ENCODE peak calls at places on chromosomes 3 and 15, in ten cellular contexts. One of them, this sample, is unnamed.

GRCh38 chr3:32371466-32372212 is 20.0 kb upstream of the CMTM7 start:
- DNase-seq in CD8-positive, alpha-beta memory T cell: no peak
- DNase-seq in thoracic aorta: no peak
- DNase-seq in hippocampal formation: no peak
- DNase-seq in esophagus muscularis mucosa: no peak
- DNase-seq in mesothelial cell of epicardium: no peak
- DNase-seq in HAP-1: no peak
- DNase-seq in memory B cell: no peak
- DNase-seq in uterus: no peak
- DNase-seq in activated T-helper 1 cell treated with anti-CD3 and anti-CD28 coated beads, Interleukin-12 subunit alpha, Interleukin-12 subunit beta, Interleukin-2, Interleukin-4 antibody, amounts not matched to agents 30 ng/mL and 10 ng/mL and 1 ng/mL, durations not matched to agents 14 hours and 24 hours and 36 hours: no peak
- DNase-seq in this sample: no peak

GRCh38 chr15:70561885-70562284 is 201.5 kb downstream of the UACA start:
- DNase-seq in activated T-helper 1 cell treated with anti-CD3 and anti-CD28 coated beads, Interleukin-12 subunit alpha, Interleukin-12 subunit beta, Interleukin-2, Interleukin-4 antibody, amounts not matched to agents 30 ng/mL and 10 ng/mL and 1 ng/mL, durations not matched to agents 14 hours and 24 hours and 36 hours: no peak
- DNase-seq in HAP-1: peak
- DNase-seq in uterus: no peak
- DNase-seq in memory B cell: no peak
- DNase-seq in hippocampal formation: no peak
- DNase-seq in CD8-positive, alpha-beta memory T cell: no peak
- DNase-seq in mesothelial cell of epicardium: peak
- DNase-seq in thoracic aorta: no peak
- DNase-seq in esophagus muscularis mucosa: no peak
- DNase-seq in this sample: no peak

GRCh38 chr15:89772933-89773583 is 3.1 kb upstream of the MESP2 start:
- DNase-seq in hippocampal formation: no peak
- DNase-seq in esophagus muscularis mucosa: no peak
- DNase-seq in HAP-1: no peak
- DNase-seq in mesothelial cell of epicardium: no peak
- DNase-seq in uterus: no peak
- DNase-seq in thoracic aorta: no peak
- DNase-seq in memory B cell: no peak
- DNase-seq in CD8-positive, alpha-beta memory T cell: no peak
- DNase-seq in activated T-helper 1 cell treated with anti-CD3 and anti-CD28 coated beads, Interleukin-12 subunit alpha, Interleukin-12 subunit beta, Interleukin-2, Interleukin-4 antibody, amounts not matched to agents 30 ng/mL and 10 ng/mL and 1 ng/mL, durations not matched to agents 14 hours and 24 hours and 36 hours: no peak
- DNase-seq in this sample: no peak

GRCh38 chr3:161333696-161334095 is 37.6 kb downstream of the SPTSSB start:
- DNase-seq in memory B cell: no peak
- DNase-seq in esophagus muscularis mucosa: no peak
- DNase-seq in HAP-1: no peak
- DNase-seq in activated T-helper 1 cell treated with anti-CD3 and anti-CD28 coated beads, Interleukin-12 subunit alpha, Interleukin-12 subunit beta, Interleukin-2, Interleukin-4 antibody, amounts not matched to agents 30 ng/mL and 10 ng/mL and 1 ng/mL, durations not matched to agents 14 hours and 24 hours and 36 hours: no peak
- DNase-seq in uterus: no peak
- DNase-seq in thoracic aorta: no peak
- DNase-seq in CD8-positive, alpha-beta memory T cell: no peak
- DNase-seq in mesothelial cell of epicardium: no peak
- DNase-seq in hippocampal formation: no peak
- DNase-seq in this sample: no peak

GRCh38 chr3:108598375-108598774 is 8.9 kb downstream of the DZIP3 start:
- DNase-seq in uterus: no peak
- DNase-seq in esophagus muscularis mucosa: no peak
- DNase-seq in mesothelial cell of epicardium: no peak
- DNase-seq in CD8-positive, alpha-beta memory T cell: no peak
- DNase-seq in thoracic aorta: no peak
- DNase-seq in hippocampal formation: no peak
- DNase-seq in memory B cell: no peak
- DNase-seq in activated T-helper 1 cell treated with anti-CD3 and anti-CD28 coated beads, Interleukin-12 subunit alpha, Interleukin-12 subunit beta, Interleukin-2, Interleukin-4 antibody, amounts not matched to agents 30 ng/mL and 10 ng/mL and 1 ng/mL, durations not matched to agents 14 hours and 24 hours and 36 hours: no peak
- DNase-seq in HAP-1: no peak
- DNase-seq in this sample: no peak

GRCh38 chr3:100527347-100527735 is 34.9 kb downstream of the TMEM45A start:
- DNase-seq in HAP-1: no peak
- DNase-seq in mesothelial cell of epicardium: no peak
- DNase-seq in hippocampal formation: no peak
- DNase-seq in CD8-positive, alpha-beta memory T cell: no peak
- DNase-seq in esophagus muscularis mucosa: no peak
- DNase-seq in activated T-helper 1 cell treated with anti-CD3 and anti-CD28 coated beads, Interleukin-12 subunit alpha, Interleukin-12 subunit beta, Interleukin-2, Interleukin-4 antibody, amounts not matched to agents 30 ng/mL and 10 ng/mL and 1 ng/mL, durations not matched to agents 14 hours and 24 hours and 36 hours: no peak
- DNase-seq in uterus: no peak
- DNase-seq in thoracic aorta: no peak
- DNase-seq in memory B cell: no peak
- DNase-seq in this sample: no peak

GRCh38 chr3:113495035-113495434 is 19.9 kb downstream of the SPICE1 start:
- DNase-seq in thoracic aorta: no peak
- DNase-seq in activated T-helper 1 cell treated with anti-CD3 and anti-CD28 coated beads, Interleukin-12 subunit alpha, Interleukin-12 subunit beta, Interleukin-2, Interleukin-4 antibody, amounts not matched to agents 30 ng/mL and 10 ng/mL and 1 ng/mL, durations not matched to agents 14 hours and 24 hours and 36 hours: no peak
- DNase-seq in esophagus muscularis mucosa: no peak
- DNase-seq in CD8-positive, alpha-beta memory T cell: peak
- DNase-seq in HAP-1: peak
- DNase-seq in uterus: no peak
- DNase-seq in memory B cell: peak
- DNase-seq in mesothelial cell of epicardium: no peak
- DNase-seq in hippocampal formation: peak
- DNase-seq in this sample: no peak

GRCh38 chr15:33662014-33662413 is 306.3 kb upstream of the CHRM5 start:
- DNase-seq in HAP-1: no peak
- DNase-seq in memory B cell: no peak
- DNase-seq in CD8-positive, alpha-beta memory T cell: no peak
- DNase-seq in hippocampal formation: no peak
- DNase-seq in thoracic aorta: no peak
- DNase-seq in esophagus muscularis mucosa: no peak
- DNase-seq in uterus: no peak
- DNase-seq in activated T-helper 1 cell treated with anti-CD3 and anti-CD28 coated beads, Interleukin-12 subunit alpha, Interleukin-12 subunit beta, Interleukin-2, Interleukin-4 antibody, amounts not matched to agents 30 ng/mL and 10 ng/mL and 1 ng/mL, durations not matched to agents 14 hours and 24 hours and 36 hours: no peak
- DNase-seq in mesothelial cell of epicardium: no peak
- DNase-seq in this sample: no peak

GRCh38 chr3:44926172-44926571 is 49.8 kb downstream of the ZDHHC3 start:
- DNase-seq in activated T-helper 1 cell treated with anti-CD3 and anti-CD28 coated beads, Interleukin-12 subunit alpha, Interleukin-12 subunit beta, Interleukin-2, Interleukin-4 antibody, amounts not matched to agents 30 ng/mL and 10 ng/mL and 1 ng/mL, durations not matched to agents 14 hours and 24 hours and 36 hours: no peak
- DNase-seq in CD8-positive, alpha-beta memory T cell: no peak
- DNase-seq in memory B cell: no peak
- DNase-seq in hippocampal formation: no peak
- DNase-seq in HAP-1: no peak
- DNase-seq in uterus: no peak
- DNase-seq in mesothelial cell of epicardium: no peak
- DNase-seq in esophagus muscularis mucosa: no peak
- DNase-seq in thoracic aorta: no peak
- DNase-seq in this sample: no peak

GRCh38 chr3:42698911-42699230 is 3.7 kb downstream of the HHATL start:
- DNase-seq in CD8-positive, alpha-beta memory T cell: no peak
- DNase-seq in esophagus muscularis mucosa: no peak
- DNase-seq in HAP-1: peak
- DNase-seq in memory B cell: no peak
- DNase-seq in uterus: no peak
- DNase-seq in hippocampal formation: no peak
- DNase-seq in mesothelial cell of epicardium: peak
- DNase-seq in thoracic aorta: no peak
- DNase-seq in activated T-helper 1 cell treated with anti-CD3 and anti-CD28 coated beads, Interleukin-12 subunit alpha, Interleukin-12 subunit beta, Interleukin-2, Interleukin-4 antibody, amounts not matched to agents 30 ng/mL and 10 ng/mL and 1 ng/mL, durations not matched to agents 14 hours and 24 hours and 36 hours: no peak
- DNase-seq in this sample: no peak